ENCODE peak calls at places on chromosomes 2 and 18, in five cellular contexts. L, B, E, T and M are unnamed samples.

GRCh38 chr2:206349375-206349774 is 74.9 kb downstream of the ZDBF2 start:
- DNase-seq in L (no peak), B (no peak), E (no peak), T (no peak), M (no peak)

GRCh38 chr18:10420561-10421352 is 33.7 kb upstream of the APCDD1 start:
- DNase-seq in L (no peak), B (no peak), E (no peak), T (no peak), M (peak; percentile 91)

GRCh38 chr18:45423664-45424063 is 191.6 kb upstream of the SLC14A2 start:
- DNase-seq in L (no peak), B (no peak), E (no peak), T (no peak), M (no peak)

GRCh38 chr18:45562567-45563479 is 52.5 kb upstream of the SLC14A2 start:
- DNase-seq in L (no peak), B (no peak), E (no peak), T (no peak), M (no peak)

GRCh38 chr2:241007880-241008710 is 9.7 kb downstream of the SNED1 start:
- DNase-seq in L (no peak), B (no peak), E (no peak), T (no peak), M (no peak)

GRCh38 chr18:69727912-69728572 is 219.6 kb downstream of the CD226 start:
- DNase-seq in L (peak; percentile 10), B (no peak), E (no peak), T (no peak), M (no peak)

GRCh38 chr2:66443977-66444855 is 9.3 kb downstream of the MEIS1 start:
- DNase-seq in L (peak; percentile 43), B (no peak), E (no peak), T (no peak), M (no peak)

GRCh38 chr2:52597361-52597760 is 1170.2 kb upstream of the CHAC2 start:
- DNase-seq in L (no peak), B (no peak), E (no peak), T (no peak), M (no peak)

GRCh38 chr2:48415765-48416515 is 114.0 kb upstream of the STON1 start:
- DNase-seq in L (peak; percentile 36), B (no peak), E (no peak), T (no peak), M (peak; percentile 77)

GRCh38 chr2:197258580-197258979 is 52.0 kb downstream of the ANKRD44 start:
- DNase-seq in L (no peak), B (no peak), E (no peak), T (no peak), M (peak; percentile 52)

GRCh38 chr2:190477563-190478454 is 56.7 kb downstream of the NEMP2 start:
- DNase-seq in L (no peak), B (no peak), E (no peak), T (no peak), M (peak; percentile 10)

GRCh38 chr18:6660334-6660733 is 69.2 kb upstream of the ARHGAP28 start:
- DNase-seq in L (no peak), B (peak; percentile 20), E (no peak), T (no peak), M (no peak)

GRCh38 chr18:67662996-67663395 is 146.5 kb upstream of the DSEL start:
- DNase-seq in L (no peak), B (no peak), E (no peak), T (no peak), M (no peak)

GRCh38 chr2:8796878-8797550 is 40.4 kb downstream of the KIDINS220 start:
- DNase-seq in L (no peak), B (no peak), E (no peak), T (no peak), M (no peak)

GRCh38 chr2:99597616-99598015 is 107.8 kb upstream of the REV1 start:
- DNase-seq in L (no peak), B (no peak), E (no peak), T (no peak), M (peak; percentile 73)

GRCh38 chr2:176626796-176627195 is 357.6 kb downstream of the MTX2 start:
- DNase-seq in L (no peak), B (no peak), E (no peak), T (no peak), M (no peak)

GRCh38 chr2:10575566-10576300 is 114.0 kb downstream of the NOL10 start:
- DNase-seq in L (no peak), B (peak; percentile 59), E (peak; percentile 45), T (no peak), M (peak; percentile 83)

GRCh38 chr2:32272279-32272678 is 5.4 kb upstream of the YIPF4 start:
- DNase-seq in L (no peak), B (no peak), E (no peak), T (no peak), M (no peak)

GRCh38 chr2:233404227-233404626 is 49.9 kb downstream of the DGKD start:
- DNase-seq in L (peak; percentile 59), B (peak; percentile 48), E (peak; percentile 37), T (peak; percentile 63), M (peak; percentile 43)

GRCh38 chr2:238231251-238231793 is 8.5 kb downstream of the HES6 start:
- DNase-seq in L (peak; percentile 90), B (no peak), E (no peak), T (peak; percentile 77), M (peak; percentile 55)

GRCh38 chr2:217642944-217643343 is 359.9 kb downstream of the TNS1 start:
- DNase-seq in L (no peak), B (no peak), E (no peak), T (no peak), M (no peak)

GRCh38 chr18:1412660-1413659 is 508.3 kb downstream of the ADCYAP1 start:
- DNase-seq in L (no peak), B (peak; percentile 1), E (no peak), T (no peak), M (peak; percentile 10)

GRCh38 chr2:201969938-201970785 is 63.5 kb upstream of the FZD7 start:
- DNase-seq in L (no peak), B (no peak), E (no peak), T (no peak), M (peak; percentile 92)

GRCh38 chr2:42342061-42342794 is 18.8 kb downstream of the COX7A2L start:
- DNase-seq in L (peak; percentile 44), B (peak; percentile 88), E (peak; percentile 6), T (no peak), M (peak; percentile 89)

GRCh38 chr2:106745468-106745867 is 140.5 kb downstream of the ST6GAL2 start:
- DNase-seq in L (no peak), B (no peak), E (no peak), T (no peak), M (peak; percentile 7)

GRCh38 chr2:165868211-165868610 is 74.2 kb upstream of the GALNT3 start:
- DNase-seq in L (no peak), B (no peak), E (no peak), T (no peak), M (no peak)

GRCh38 chr2:69811018-69811417 is 18.4 kb upstream of the GMCL1 start:
- DNase-seq in L (no peak), B (no peak), E (no peak), T (no peak), M (no peak)

GRCh38 chr18:23862071-23862470 is 152.5 kb upstream of the TTC39C start:
- DNase-seq in L (no peak), B (no peak), E (no peak), T (no peak), M (peak; percentile 91)